ENCODE peak calls at places on chromosomes 12 and 14, in six cellular contexts. Q is esophagus squamous epithelium, X is glutamatergic neuron, Z is astrocyte of the spinal cord, N is foreskin fibroblast, I is esophagus muscularis mucosa. H is an unnamed sample.

GRCh38 chr12:89969098-89969497 is 260.5 kb upstream of the ATP2B1 start:
- DNase-seq in Q (no peak), X (no peak), Z (no peak), N (no peak), I (no peak), H (no peak)

GRCh38 chr14:33219957-33220356 is 281.3 kb downstream of the NPAS3 start:
- DNase-seq in Q (no peak), X (no peak), Z (no peak), N (no peak), I (no peak), H (no peak)

GRCh38 chr14:92638904-92639303 is 109.5 kb downstream of the LGMN start:
- DNase-seq in Q (no peak), X (no peak), Z (no peak), N (no peak), I (no peak), H (no peak)

GRCh38 chr14:75249251-75249957 is 29.2 kb upstream of the FOS start:
- DNase-seq in Q (no peak), X (no peak), Z (peak), N (no peak), I (no peak), H (no peak)

GRCh38 chr12:109777544-109777943 is 55.7 kb downstream of the TRPV4 start:
- DNase-seq in Q (no peak), X (no peak), Z (no peak), N (peak), I (no peak), H (no peak)

GRCh38 chr12:55072093-55072492 is 52.3 kb downstream of the NEUROD4 start:
- DNase-seq in Q (no peak), X (peak), Z (no peak), N (no peak), I (no peak), H (peak)

GRCh38 chr12:54413284-54414190 is 5.5 kb downstream of the ITGA5 start:
- DNase-seq in Q (no peak), X (no peak), Z (no peak), N (no peak), I (no peak), H (no peak)

GRCh38 chr12:47033081-47033480 is 46.3 kb upstream of the PCED1B start:
- DNase-seq in Q (no peak), X (no peak), Z (no peak), N (no peak), I (no peak), H (no peak)

GRCh38 chr12:100940503-100940902 is 145.9 kb downstream of the ANO4 start:
- DNase-seq in Q (no peak), X (no peak), Z (no peak), N (no peak), I (no peak), H (no peak)

GRCh38 chr12:22543246-22544037 is 900 bp downstream of the C2CD5 start:
- DNase-seq in Q (peak), X (peak), Z (peak), N (peak), I (no peak), H (peak)

GRCh38 chr12:31232361-31232965 is 93.5 kb downstream of the SINHCAF start:
- DNase-seq in Q (no peak), X (no peak), Z (no peak), N (no peak), I (peak), H (no peak)

GRCh38 chr14:75335588-75335987 is 57.0 kb downstream of the FOS start:
- DNase-seq in Q (no peak), X (no peak), Z (no peak), N (no peak), I (no peak), H (no peak)

GRCh38 chr12:21649034-21649433 is 8.6 kb downstream of the LDHB start:
- DNase-seq in Q (no peak), X (no peak), Z (no peak), N (no peak), I (no peak), H (no peak)

GRCh38 chr14:55782166-55782565 is 202.2 kb downstream of the KTN1 start:
- DNase-seq in Q (no peak), X (no peak), Z (no peak), N (no peak), I (no peak), H (no peak)

GRCh38 chr14:76432967-76433752 is 57.2 kb downstream of the ESRRB start:
- DNase-seq in Q (no peak), X (no peak), Z (no peak), N (no peak), I (no peak), H (no peak)

GRCh38 chr12:52600941-52601481 is at the start of gene KRT72:
- DNase-seq in Q (no peak), X (no peak), Z (no peak), N (no peak), I (peak), H (no peak)

GRCh38 chr12:82996168-82996812 is 309.6 kb downstream of the TMTC2 start:
- DNase-seq in Q (no peak), X (no peak), Z (no peak), N (no peak), I (no peak), H (no peak)

GRCh38 chr12:129863938-129864337 is 39.9 kb downstream of the TMEM132D start:
- DNase-seq in Q (no peak), X (no peak), Z (no peak), N (no peak), I (peak), H (no peak)

GRCh38 chr14:42480235-42480634 is 873.6 kb downstream of the LRFN5 start:
- DNase-seq in Q (no peak), X (no peak), Z (no peak), N (no peak), I (no peak), H (no peak)

GRCh38 chr12:114676142-114676741 is 7.7 kb downstream of the TBX3 start:
- DNase-seq in Q (no peak), X (no peak), Z (peak), N (no peak), I (no peak), H (no peak)

GRCh38 chr14:37089410-37089809 is 83.0 kb downstream of the SLC25A21 start:
- DNase-seq in Q (no peak), X (no peak), Z (no peak), N (no peak), I (no peak), H (no peak)

GRCh38 chr12:132245521-132246101 is 83.8 kb downstream of the GALNT9 start:
- DNase-seq in Q (no peak), X (peak), Z (no peak), N (no peak), I (no peak), H (no peak)

GRCh38 chr14:66114071-66114470 is 372.1 kb upstream of the CCDC196 start:
- DNase-seq in Q (no peak), X (no peak), Z (no peak), N (no peak), I (no peak), H (no peak)

GRCh38 chr14:42110167-42110566 is 503.5 kb downstream of the LRFN5 start:
- DNase-seq in Q (no peak), X (no peak), Z (peak), N (peak), I (no peak), H (peak)

GRCh38 chr12:40375076-40375475 is 150.3 kb downstream of the LRRK2 start:
- DNase-seq in Q (no peak), X (no peak), Z (no peak), N (no peak), I (no peak), H (no peak)

GRCh38 chr14:55715889-55716288 is 135.9 kb downstream of the KTN1 start:
- DNase-seq in Q (no peak), X (no peak), Z (peak), N (peak), I (no peak), H (no peak)

DNA sequence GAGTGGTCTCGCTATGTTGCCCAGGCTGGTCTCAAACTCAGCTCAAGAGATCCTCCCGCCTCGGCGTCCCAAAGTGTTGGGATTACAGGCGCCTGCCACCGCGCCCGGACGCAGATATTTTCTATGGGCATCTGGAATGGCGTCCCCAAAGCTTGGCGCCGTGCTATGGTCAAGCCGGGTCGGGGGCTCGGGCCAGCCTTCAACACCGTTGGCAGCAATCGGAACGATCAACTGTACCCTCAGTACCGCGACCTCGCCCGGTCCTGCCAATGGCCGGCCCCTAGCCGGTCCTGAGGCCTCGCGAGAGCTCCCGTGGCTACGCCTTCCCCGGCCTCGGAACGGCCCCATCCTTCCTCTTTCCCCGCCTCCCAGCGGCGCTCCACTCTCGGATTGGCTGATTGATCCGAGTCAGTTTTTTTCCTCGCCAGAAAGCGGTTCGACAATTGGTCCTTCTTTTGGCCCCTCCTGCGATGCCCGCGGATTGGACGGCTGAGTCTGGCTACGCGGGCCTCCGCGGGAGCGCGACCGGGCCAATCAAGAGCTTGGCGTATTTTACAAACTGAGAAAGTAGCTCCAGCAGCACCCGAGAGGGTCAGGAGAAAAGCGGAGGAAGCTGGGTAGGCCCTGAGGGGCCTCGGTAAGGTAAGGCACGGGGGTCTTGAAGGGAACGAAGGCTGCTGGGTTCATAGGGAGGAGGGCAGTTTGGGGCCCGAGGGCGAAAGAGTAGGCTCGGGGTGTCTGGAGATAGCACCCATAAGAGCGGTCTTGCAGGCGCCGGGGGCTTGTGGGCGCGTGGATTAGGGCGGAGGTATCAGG is at the start of gene TROAP:
- DNase-seq in Q (peak), X (peak), Z (peak), N (peak), I (peak), H (peak)
- TF ChIP-seq CTCF in Q (no peak), X (no peak), Z (no peak), N (no peak), I (peak), H (no peak)

GRCh38 chr12:65278576-65279386 is at the start of gene MSRB3:
- DNase-seq in Q (no peak), X (peak), Z (peak), N (peak), I (no peak), H (peak)
- TF ChIP-seq CTCF in Q (no peak), X (no peak), Z (peak), N (no peak), I (no peak), H (no peak)

GRCh38 chr14:102924632-102925588 is 2.4 kb downstream of the AMN start:
- DNase-seq in Q (no peak), X (no peak), Z (no peak), N (no peak), I (no peak), H (no peak)
- TF ChIP-seq CTCF in Q (no peak), X (no peak), Z (peak), N (no peak), I (no peak), H (no peak)

GRCh38 chr12:126668538-126668937 is 1598.4 kb upstream of the TMEM132C start:
- DNase-seq in Q (no peak), X (no peak), Z (peak), N (peak), I (no peak), H (no peak)

GRCh38 chr12:126667340-126667739 is 1599.6 kb upstream of the TMEM132C start:
- DNase-seq in Q (no peak), X (no peak), Z (peak), N (peak), I (no peak), H (no peak)

GRCh38 chr12:126668961-126669360 is 1598.0 kb upstream of the TMEM132C start:
- DNase-seq in Q (no peak), X (no peak), Z (peak), N (peak), I (no peak), H (no peak)

GRCh38 chr12:126663304-126664094 is 1598.3 kb downstream of the AACS start:
- DNase-seq in Q (no peak), X (peak), Z (peak), N (no peak), I (no peak), H (no peak)
- TF ChIP-seq CTCF in Q (no peak), X (peak), Z (peak), N (no peak), I (no peak), H (no peak)

GRCh38 chr14:85527006-85527405 is 2.9 kb upstream of the FLRT2 start:
- DNase-seq in Q (no peak), X (no peak), Z (peak), N (no peak), I (no peak), H (no peak)

GRCh38 chr14:85527458-85527857 is 2.5 kb upstream of the FLRT2 start:
- DNase-seq in Q (no peak), X (no peak), Z (peak), N (no peak), I (no peak), H (no peak)

GRCh38 chr14:85529803-85530574 is at the start of gene FLRT2:
- DNase-seq in Q (no peak), X (peak), Z (peak), N (no peak), I (no peak), H (peak)

GRCh38 chr14:85528882-85529585 is 910 bp upstream of the FLRT2 start:
- DNase-seq in Q (no peak), X (peak), Z (peak), N (peak), I (no peak), H (no peak)

DNA sequence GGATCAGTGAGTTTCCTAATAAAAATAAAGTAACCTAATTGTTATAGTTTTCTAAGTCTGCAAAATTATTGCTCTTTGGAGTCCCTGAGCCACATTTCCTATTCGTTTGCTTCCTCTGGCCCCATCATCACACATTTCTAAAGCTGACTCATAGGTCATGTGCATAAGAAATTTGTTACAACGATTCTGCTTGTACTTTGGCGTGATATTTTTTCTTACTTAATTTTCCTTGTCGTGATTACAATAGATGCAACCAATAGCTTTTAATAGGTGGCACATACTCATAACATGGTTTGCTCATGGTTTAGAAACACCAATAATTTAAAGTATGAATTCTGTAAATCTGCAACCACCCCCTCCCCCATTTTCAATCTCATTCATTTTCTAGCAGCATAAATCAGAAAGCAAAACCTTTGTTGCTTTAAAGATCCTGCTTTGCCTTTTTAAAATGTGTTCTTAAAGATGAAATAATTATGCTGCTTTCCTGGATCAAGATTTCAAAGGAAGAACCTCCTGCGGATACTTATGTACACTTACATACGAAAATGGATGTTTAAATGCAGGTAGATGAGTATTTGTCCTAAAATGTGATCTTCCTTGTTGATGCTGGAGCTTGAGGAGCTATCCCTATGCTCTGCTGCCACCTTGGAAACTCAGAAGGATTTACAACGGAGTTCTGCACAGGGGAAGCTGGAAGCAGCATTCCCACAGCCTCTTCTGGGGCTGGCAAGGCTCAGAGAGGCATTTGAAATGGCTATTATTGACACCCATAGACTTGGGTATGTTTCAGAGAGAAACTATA is 1.7 kb upstream of the FLRT2 start:
- DNase-seq in Q (no peak), X (peak), Z (peak), N (peak), I (no peak), H (peak)
- TF ChIP-seq CTCF in Q (peak), X (peak), Z (peak), N (peak), I (peak), H (no peak)

GRCh38 chr12:69602954-69603353 is 7.8 kb downstream of the LRRC10 start:
- DNase-seq in Q (no peak), X (no peak), Z (no peak), N (no peak), I (no peak), H (no peak)
- TF ChIP-seq CTCF in Q (no peak), X (no peak), Z (no peak), N (no peak), I (no peak), H (no peak)

GRCh38 chr12:79515526-79515935 is 175.2 kb downstream of the PAWR start:
- DNase-seq in Q (no peak), X (no peak), Z (no peak), N (no peak), I (no peak), H (no peak)

GRCh38 chr12:79514730-79515525 is 175.8 kb downstream of the PAWR start:
- DNase-seq in Q (no peak), X (no peak), Z (peak), N (peak), I (no peak), H (no peak)

GRCh38 chr12:79508622-79509021 is 182.1 kb downstream of the PAWR start:
- DNase-seq in Q (no peak), X (no peak), Z (no peak), N (no peak), I (no peak), H (no peak)

GRCh38 chr12:79517363-79517762 is 173.4 kb downstream of the PAWR start:
- DNase-seq in Q (no peak), X (no peak), Z (no peak), N (no peak), I (no peak), H (no peak)

GRCh38 chr12:79512068-79512467 is 178.7 kb downstream of the PAWR start:
- DNase-seq in Q (no peak), X (peak), Z (no peak), N (no peak), I (no peak), H (peak)
- TF ChIP-seq CTCF in Q (no peak), X (no peak), Z (no peak), N (no peak), I (no peak), H (no peak)